ENCODE peak calls at places on chromosomes 7 and 10, in four cellular contexts. Q is SK-N-SH, Z is GM12878, F is K562. G is an unnamed sample.

GRCh38 chr10:45612741-45613140 is 59.8 kb downstream of the ZFAND4 start:
- DNase-seq in F (no peak), Z (no peak), Q (no peak), G (no peak)

GRCh38 chr10:99461230-99461629 is 30.8 kb upstream of the GOT1 start:
- DNase-seq in F (no peak), Z (no peak), Q (no peak), G (no peak)

GRCh38 chr7:148914208-148914777 is 30.2 kb upstream of the EZH2 start:
- DNase-seq in Q (no peak), Z (no peak), F (peak; percentile 78), G (no peak)

GRCh38 chr7:157786375-157787274 is 449.8 kb downstream of the DNAJB6 start:
- DNase-seq in F (no peak), Q (no peak), Z (no peak), G (no peak)

GRCh38 chr7:99461221-99461620 is 4.7 kb downstream of the ATP5MF start:
- DNase-seq in F (no peak), Z (no peak), Q (no peak), G (no peak)

GRCh38 chr10:52499281-52499680 is 185.2 kb downstream of the DKK1 start:
- DNase-seq in Q (no peak), Z (no peak), F (no peak), G (no peak)

GRCh38 chr10:112775892-112776679 is 174.0 kb upstream of the TCF7L2 start:
- DNase-seq in Q (peak; percentile 71), Z (no peak), F (no peak), G (no peak)

GRCh38 chr10:22479419-22479818 is 134.1 kb downstream of the SPAG6 start:
- DNase-seq in F (peak; percentile 38), Z (no peak), Q (no peak), G (no peak)

GRCh38 chr7:35780070-35780469 is 20.8 kb upstream of the SEPTIN7 start:
- DNase-seq in Z (no peak), F (no peak), Q (no peak), G (no peak)

GRCh38 chr10:42975558-42976352 is 101.1 kb upstream of the RET start:
- DNase-seq in Z (no peak), F (peak; percentile 50), Q (peak; percentile 44), G (no peak)

GRCh38 chr10:118278649-118279048 is 63.5 kb downstream of the FAM204A start:
- DNase-seq in Q (no peak), Z (no peak), F (no peak), G (no peak)

GRCh38 chr10:74156919-74157289 is 5.9 kb downstream of the ADK start:
- DNase-seq in F (peak; percentile 57), Q (peak; percentile 31), Z (no peak), G (no peak)

GRCh38 chr7:157709531-157710251 is 372.9 kb downstream of the DNAJB6 start:
- DNase-seq in F (no peak), Z (no peak), Q (no peak), G (no peak)

GRCh38 chr10:122344741-122345258 is 29.7 kb upstream of the PLEKHA1 start:
- DNase-seq in F (no peak), Q (no peak), Z (no peak), G (no peak)

GRCh38 chr7:82481499-82482097 is 38.0 kb upstream of the CACNA2D1 start:
- DNase-seq in F (peak; percentile 2), Z (peak; percentile 0), Q (peak; percentile 50), G (no peak)

GRCh38 chr10:77195101-77195500 is 442.5 kb downstream of the KCNMA1 start:
- DNase-seq in Z (no peak), F (no peak), Q (no peak), G (no peak)

GRCh38 chr10:122279725-122280141 is 8.6 kb downstream of the BTBD16 start:
- DNase-seq in Z (no peak), F (peak; percentile 42), Q (peak; percentile 43), G (no peak)

GRCh38 chr7:87312215-87312865 is 33.1 kb upstream of the CROT start:
- DNase-seq in F (peak; percentile 78), Z (peak; percentile 15), Q (peak; percentile 73), G (peak; percentile 9)

GRCh38 chr7:78792006-78792405 is 661.5 kb downstream of the MAGI2 start:
- DNase-seq in F (no peak), Z (no peak), Q (no peak), G (no peak)

GRCh38 chr10:69051303-69051702 is 36.6 kb upstream of the SRGN start:
- DNase-seq in Z (no peak), F (no peak), Q (no peak), G (no peak)

GRCh38 chr7:27179503-27180430 is 5.3 kb downstream of the HOXA11 start:
- DNase-seq in F (peak; percentile 71), Q (peak; percentile 93), Z (no peak), G (no peak)

GRCh38 chr10:71727429-71728217 is 8.0 kb upstream of the C10orf105 start:
- DNase-seq in F (peak; percentile 63), Q (peak; percentile 72), Z (peak; percentile 90), G (no peak)

GRCh38 chr7:27895553-27895952 is 155.6 kb downstream of the TAX1BP1 start:
- DNase-seq in Q (no peak), F (no peak), Z (no peak), G (no peak)

GRCh38 chr7:157654350-157654749 is 317.5 kb downstream of the DNAJB6 start:
- DNase-seq in Q (peak; percentile 23), F (no peak), Z (no peak), G (no peak)

GRCh38 chr10:116699049-116699782 is 43.1 kb downstream of the HSPA12A start:
- DNase-seq in Z (no peak), F (no peak), Q (peak; percentile 47), G (no peak)

GRCh38 chr7:143480501-143480900 is 2.8 kb downstream of the TAS2R41 start:
- DNase-seq in Q (no peak), Z (no peak), F (no peak), G (no peak)

GRCh38 chr10:91576096-91576545 is 56.8 kb downstream of the PPP1R3C start:
- DNase-seq in Z (no peak), F (peak; percentile 69), Q (no peak), G (no peak)
- TF ChIP-seq NRF1 in Z (no peak), F (no peak), Q (no peak), G (no peak)

GRCh38 chr7:29287366-29287765 is 92.8 kb downstream of the CHN2 start:
- DNase-seq in F (no peak), Q (no peak), Z (no peak), G (no peak)
- TF ChIP-seq NRF1 in F (no peak), Q (no peak), Z (no peak), G (no peak)

DNA sequence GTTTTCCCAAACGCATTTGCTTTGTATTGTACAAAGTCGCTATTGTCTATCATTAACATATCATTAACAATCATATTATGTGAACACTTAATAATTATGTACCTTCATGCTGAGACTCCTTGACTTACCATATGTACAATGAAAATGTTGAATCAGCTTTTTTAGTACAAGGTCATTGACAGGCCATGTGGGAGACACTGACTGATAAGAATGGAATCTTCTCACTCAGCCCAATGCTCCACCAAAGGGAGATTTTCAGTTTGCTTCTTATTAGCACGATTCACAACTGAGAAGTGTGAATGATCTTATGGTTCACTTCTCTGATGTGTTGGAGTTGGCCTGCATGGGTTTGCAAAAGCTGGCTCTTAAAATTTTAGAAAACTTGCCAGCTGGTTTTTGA is 253.5 kb upstream of the TEX47 start:
- DNase-seq in F (no peak), Q (no peak), Z (no peak), G (no peak)
- TF ChIP-seq NRF1 in F (no peak), Q (no peak), Z (no peak), G (no peak)

DNA sequence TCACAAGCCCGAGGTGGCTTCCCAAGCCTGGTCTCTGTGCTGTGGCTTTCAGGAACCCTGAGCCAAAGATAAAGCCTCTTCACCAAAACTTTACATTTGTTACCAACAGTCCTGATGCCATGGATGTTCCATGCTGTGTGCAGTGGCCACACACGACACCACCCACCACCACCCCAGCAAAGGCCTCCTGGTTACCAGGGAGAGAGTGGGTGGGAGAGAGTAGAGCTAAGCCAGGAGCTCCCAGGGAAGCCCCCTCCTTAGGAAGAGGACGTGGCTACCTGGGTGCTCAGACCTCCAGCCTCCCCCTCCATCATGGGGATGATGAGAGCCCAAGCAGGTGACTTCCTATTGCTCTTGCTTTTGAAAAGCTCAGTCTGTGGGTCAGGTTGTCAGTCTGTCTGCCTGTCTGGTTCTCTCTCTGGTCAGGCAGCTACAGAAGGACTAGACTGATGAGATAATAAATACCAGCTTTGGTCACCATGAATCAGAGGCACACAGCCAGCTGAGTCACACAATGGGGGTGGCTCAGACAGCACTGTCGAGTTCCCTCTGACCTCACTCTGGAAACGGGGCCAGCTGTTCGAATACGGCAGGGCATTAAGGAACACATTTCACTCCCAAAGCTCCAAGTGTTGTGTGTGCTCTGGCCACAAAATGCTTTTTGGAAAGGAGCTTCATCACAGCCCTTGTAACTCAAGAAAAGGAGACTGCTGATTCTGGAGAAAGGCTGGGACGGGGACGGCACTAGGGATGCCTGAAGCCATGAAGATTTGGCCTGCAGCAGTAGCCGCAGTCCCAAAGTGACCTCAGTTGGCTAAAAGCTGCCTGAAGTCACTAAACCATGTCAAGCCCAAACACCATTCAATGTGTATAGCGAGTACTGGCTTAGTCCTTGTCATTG is 166.0 kb downstream of the FANK1 start:
- DNase-seq in Z (no peak), Q (no peak), F (peak; percentile 24), G (no peak)
- TF ChIP-seq NRF1 in Z (no peak), Q (no peak), F (no peak), G (no peak)